ENCODE peak calls at places on chromosomes 11 and 22, in seven cellular contexts. I is SK-N-SH, Z is K562, Q is H1, U is GM12891, B is HepG2, R is GM12878. P is an unnamed sample.

GRCh38 chr11:82719316-82719715 is 14.3 kb downstream of the FAM181B start:
- DNase-seq in I (no peak), Z (no peak), Q (no peak), U (no peak), B (no peak), R (no peak), P (no peak)

GRCh38 chr22:22693531-22693884 is 49.1 kb downstream of the GGTLC2 start:
- DNase-seq in I (no peak), Z (no peak), Q (no peak), U (no peak), B (no peak), R (no peak), P (no peak)

GRCh38 chr11:18804621-18805020 is 13.0 kb upstream of the PTPN5 start:
- DNase-seq in I (no peak), Z (no peak), Q (no peak), U (no peak), B (no peak), R (no peak), P (no peak)

GRCh38 chr11:86570457-86570856 is 102.0 kb downstream of the ME3 start:
- DNase-seq in I (no peak), Z (no peak), Q (no peak), U (no peak), B (no peak), R (no peak), P (no peak)

GRCh38 chr11:69921429-69922014 is 102.3 kb upstream of the FGF3 start:
- DNase-seq in I (no peak), Z (no peak), Q (no peak), U (no peak), B (no peak), R (no peak), P (no peak)

GRCh38 chr11:19027829-19028595 is 32.5 kb downstream of the MRGPRX2 start:
- DNase-seq in I (no peak), Z (no peak), Q (no peak), U (no peak), B (peak), R (no peak), P (no peak)

GRCh38 chr11:70415176-70415575 is 16.8 kb downstream of the CTTN start:
- DNase-seq in I (no peak), Z (no peak), Q (no peak), U (no peak), B (no peak), R (no peak), P (no peak)

GRCh38 chr11:70751142-70751734 is 352.9 kb downstream of the CTTN start:
- DNase-seq in I (no peak), Z (no peak), Q (no peak), U (no peak), B (no peak), R (no peak), P (no peak)

GRCh38 chr11:10600570-10601248 is 32.2 kb upstream of the LYVE1 start:
- DNase-seq in I (no peak), Z (no peak), Q (no peak), U (no peak), B (no peak), R (no peak), P (no peak)

GRCh38 chr11:134724779-134725140 is 312.7 kb upstream of the B3GAT1 start:
- DNase-seq in I (no peak), Z (no peak), Q (no peak), U (no peak), B (no peak), R (no peak), P (no peak)
- TF ChIP-seq POLR2AphosphoS5 in I (no peak), Z (no peak), Q (no peak), U (no peak), B (no peak), R (no peak), P (no peak)

GRCh38 chr11:120695426-120695825 is 183.9 kb downstream of the GRIK4 start:
- DNase-seq in I (no peak), Z (no peak), Q (no peak), U (no peak), B (no peak), R (no peak), P (no peak)

GRCh38 chr11:120698918-120699317 is 187.4 kb downstream of the GRIK4 start:
- DNase-seq in I (no peak), Z (no peak), Q (no peak), U (no peak), B (no peak), R (no peak), P (no peak)

GRCh38 chr11:120690406-120690805 is 178.9 kb downstream of the GRIK4 start:
- DNase-seq in I (no peak), Z (no peak), Q (no peak), U (no peak), B (no peak), R (no peak), P (no peak)

GRCh38 chr11:120696597-120696996 is 185.0 kb downstream of the GRIK4 start:
- DNase-seq in I (no peak), Z (peak), Q (peak), U (no peak), B (no peak), R (no peak), P (no peak)

GRCh38 chr11:120694706-120695105 is 183.2 kb downstream of the GRIK4 start:
- DNase-seq in I (no peak), Z (no peak), Q (no peak), U (no peak), B (no peak), R (no peak), P (no peak)
- TF ChIP-seq TAF1 in I (no peak), Z (no peak), Q (no peak), U (no peak), B (no peak), R (no peak), P (no peak)

DNA sequence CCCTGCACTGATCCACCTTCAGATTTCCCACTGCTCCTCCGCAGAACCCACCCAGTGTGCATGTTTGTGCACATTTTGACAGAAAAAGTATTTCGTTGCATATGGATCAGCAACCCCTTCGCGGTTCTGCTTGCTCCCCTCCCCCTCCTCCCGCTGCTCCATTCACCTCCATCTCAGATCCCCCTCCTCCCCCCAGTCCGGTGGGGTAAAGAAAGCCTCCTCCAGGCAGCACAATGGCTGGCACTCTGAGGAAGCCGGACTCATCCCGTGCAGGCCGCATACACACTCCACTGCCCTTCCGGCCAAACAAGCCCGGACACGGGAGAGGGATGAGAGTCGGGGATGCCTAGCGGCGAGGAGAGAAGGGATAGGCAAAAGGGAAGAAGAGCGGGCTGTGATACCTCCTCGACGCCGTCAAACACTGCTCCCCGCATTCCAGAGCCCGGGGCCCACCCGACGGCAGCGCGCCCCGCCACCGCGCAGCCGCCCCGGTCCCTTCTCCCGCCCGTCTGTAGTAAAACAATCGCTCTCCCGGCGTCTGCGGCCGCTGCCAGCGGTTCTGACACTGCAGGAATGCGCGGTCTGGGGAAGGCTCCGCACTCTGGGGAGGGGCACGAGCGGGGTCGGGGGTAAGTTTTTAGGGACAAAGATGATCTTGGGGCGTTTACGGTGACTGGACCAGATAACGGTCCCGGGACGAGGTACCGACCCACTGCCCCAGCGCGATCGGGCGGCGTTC is 909 bp downstream of the FEZ1 start:
- DNase-seq in I (peak), Z (no peak), Q (peak), U (peak), B (no peak), R (no peak), P (no peak)
- TF ChIP-seq POLR2AphosphoS5 in I (no peak), Z (no peak), Q (no peak), U (no peak), B (no peak), R (no peak), P (no peak)

DNA sequence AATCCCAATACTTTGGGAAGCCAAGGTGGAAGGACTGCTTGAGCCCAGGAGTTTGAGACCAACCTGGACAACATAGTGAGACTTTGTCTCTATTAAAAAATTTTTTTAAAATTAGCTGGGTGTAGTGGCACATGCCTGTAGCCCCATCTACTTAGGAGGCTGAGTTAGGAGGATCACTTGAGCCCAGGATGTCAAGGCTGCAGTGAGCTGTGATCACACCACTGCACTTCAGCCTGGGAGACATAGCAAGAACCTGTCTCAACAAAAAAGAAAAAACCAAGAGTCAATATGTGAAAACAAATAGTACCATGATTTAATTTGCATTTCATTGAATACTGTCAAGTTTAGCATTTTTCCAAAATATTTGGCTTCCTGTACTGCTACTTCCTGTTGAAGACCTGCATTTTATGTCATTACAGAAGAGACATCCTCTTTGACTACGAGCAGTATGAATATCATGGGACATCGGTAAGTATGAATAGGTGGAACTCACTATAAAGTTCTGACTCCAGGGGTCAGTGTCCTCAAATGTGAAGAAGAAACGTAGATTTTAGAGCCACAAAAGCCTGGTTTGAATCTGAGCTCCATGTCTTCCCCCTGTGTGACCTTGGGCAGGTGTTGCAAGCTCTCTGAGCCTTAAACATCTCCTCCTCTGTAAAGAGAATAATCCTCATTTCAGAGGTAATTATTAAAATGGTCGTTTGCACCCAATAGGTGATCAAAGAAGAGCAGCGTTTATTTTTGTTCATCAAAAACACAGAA is 16.0 kb downstream of the CDC45 start:
- DNase-seq in I (no peak), Z (no peak), Q (no peak), U (no peak), B (peak), R (no peak), P (no peak)
- TF ChIP-seq TAF1 in I (no peak), Z (no peak), Q (no peak), U (no peak), B (no peak), R (no peak), P (no peak)

DNA sequence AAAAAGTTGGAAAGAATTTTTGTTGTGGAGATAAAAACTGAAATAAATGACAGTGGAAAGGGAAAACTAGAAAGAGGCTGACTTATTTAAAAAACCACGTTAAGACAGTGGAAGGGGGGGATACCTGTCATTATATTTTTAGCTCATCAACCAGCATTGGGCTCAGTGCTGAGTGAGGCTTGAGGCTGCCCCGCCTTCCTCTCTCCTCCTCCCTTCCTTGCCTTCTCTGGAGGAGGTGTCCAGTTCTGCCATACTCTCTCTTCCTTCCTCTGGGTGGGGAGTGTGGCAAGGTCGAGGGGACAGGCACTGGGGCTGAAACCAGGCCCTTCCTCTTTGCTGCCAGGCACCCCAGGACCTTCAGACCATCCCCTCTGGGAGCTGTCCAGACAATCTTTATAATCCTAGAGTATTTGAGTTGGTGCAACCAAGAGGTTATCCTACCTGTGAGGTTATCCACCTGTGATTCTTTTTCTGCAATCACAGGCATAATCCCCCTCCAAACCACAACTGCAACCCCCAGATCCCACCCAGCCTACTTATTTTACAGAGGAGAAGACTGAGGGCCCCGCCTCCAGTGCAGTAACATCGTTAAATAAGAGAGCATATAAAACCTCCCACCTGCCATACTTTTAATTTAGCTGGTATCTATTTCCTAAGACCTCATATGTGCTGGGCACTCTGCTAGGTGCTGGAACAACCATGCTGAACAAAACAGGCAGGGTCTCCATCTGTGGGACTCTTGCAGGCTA is 578.5 kb downstream of the BUD13 start:
- DNase-seq in I (no peak), Z (no peak), Q (no peak), U (no peak), B (no peak), R (no peak), P (no peak)
- TF ChIP-seq POLR2AphosphoS5 in I (no peak), Z (no peak), Q (no peak), U (no peak), B (no peak), R (no peak), P (no peak)

DNA sequence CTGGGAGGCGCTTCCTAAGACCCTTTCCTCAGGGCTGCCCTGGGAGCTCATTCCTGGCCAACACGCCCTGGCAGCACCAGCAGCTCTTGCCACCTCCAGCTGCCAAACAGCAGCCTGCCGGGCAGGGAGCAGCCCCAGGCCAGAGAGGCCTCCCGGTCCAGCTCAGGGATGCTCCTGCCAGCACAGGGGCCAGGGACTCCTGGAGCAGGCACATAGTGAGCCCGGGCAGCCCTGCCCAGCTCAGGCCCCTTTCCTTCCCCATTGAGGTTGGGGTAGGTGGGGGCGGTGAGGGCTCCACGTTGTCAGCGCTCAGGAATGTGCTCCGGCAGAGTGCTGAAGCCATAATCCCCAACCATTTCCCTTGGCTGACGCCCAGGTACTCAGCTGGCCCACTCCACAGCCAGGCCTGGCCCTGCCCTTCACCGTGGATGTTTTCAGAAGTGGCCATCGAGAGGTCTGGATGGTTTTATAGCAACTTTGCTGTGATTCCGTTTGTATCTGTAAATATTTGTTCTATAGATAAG is 7.6 kb downstream of the SLC39A13 start:
- DNase-seq in I (no peak), Z (no peak), Q (no peak), U (no peak), B (no peak), R (no peak), P (no peak)
- TF ChIP-seq TAF1 in I (peak), Z (no peak), Q (no peak), U (no peak), B (no peak), R (no peak), P (no peak)

P was measured in GM12892.